ENCODE peak calls at places on chromosomes 3 and 15, in eight cellular contexts. R, O, E, W, U, J, Q and D are unnamed samples.

GRCh38 chr3:36317915-36318314 is 62.4 kb upstream of the STAC start:
- DNase-seq in R (no peak), O (no peak), E (no peak), W (no peak), U (no peak), J (no peak), Q (no peak), D (no peak)

GRCh38 chr3:157501863-157502262 is 1.4 kb downstream of the VEPH1 start:
- DNase-seq in R (peak; percentile 67), O (no peak), E (no peak), W (no peak), U (no peak), J (no peak), Q (no peak), D (no peak)

GRCh38 chr15:58214941-58215340 is 76.8 kb downstream of the AQP9 start:
- DNase-seq in R (no peak), O (no peak), E (no peak), W (no peak), U (no peak), J (no peak), Q (no peak), D (no peak)

GRCh38 chr3:194104041-194104751 is 31.8 kb upstream of the HES1 start:
- DNase-seq in R (no peak), O (no peak), E (no peak), W (no peak), U (no peak), J (peak; percentile 21), Q (no peak), D (no peak)

GRCh38 chr3:15882577-15882976 is 84.8 kb upstream of the ANKRD28 start:
- DNase-seq in R (no peak), O (no peak), E (no peak), W (no peak), U (no peak), J (no peak), Q (no peak), D (no peak)

GRCh38 chr15:92715753-92716152 is 60.2 kb upstream of the FAM174B start:
- DNase-seq in R (no peak), O (no peak), E (no peak), W (no peak), U (no peak), J (no peak), Q (no peak), D (no peak)

GRCh38 chr3:101719604-101720185 is 4.7 kb upstream of the CEP97 start:
- DNase-seq in R (no peak), O (no peak), E (no peak), W (no peak), U (no peak), J (no peak), Q (no peak), D (no peak)

GRCh38 chr3:1501396-1501795 is 408.6 kb downstream of the CNTN6 start:
- DNase-seq in R (no peak), O (no peak), E (no peak), W (no peak), U (no peak), J (no peak), Q (no peak), D (no peak)

GRCh38 chr3:197456271-197457091 is 99.3 kb downstream of the BDH1 start:
- DNase-seq in R (peak; percentile 53), O (no peak), E (peak; percentile 90), W (peak; percentile 55), U (peak; percentile 88), J (no peak), Q (peak; percentile 71), D (peak; percentile 57)

GRCh38 chr3:31268868-31269267 is 263.9 kb upstream of the STT3B start:
- DNase-seq in R (no peak), O (no peak), E (no peak), W (no peak), U (no peak), J (no peak), Q (no peak), D (no peak)

GRCh38 chr3:23739536-23739935 is 66.2 kb upstream of the UBE2E1 start:
- DNase-seq in R (no peak), O (no peak), E (no peak), W (no peak), U (no peak), J (peak; percentile 77), Q (no peak), D (no peak)

GRCh38 chr3:53250881-53251605 is 4.8 kb downstream of the TKT start:
- DNase-seq in R (no peak), O (no peak), E (no peak), W (no peak), U (no peak), J (no peak), Q (no peak), D (no peak)

GRCh38 chr15:52124270-52124878 is 11.8 kb upstream of the BCL2L10 start:
- DNase-seq in R (no peak), O (no peak), E (no peak), W (no peak), U (no peak), J (peak; percentile 41), Q (peak; percentile 62), D (no peak)

GRCh38 chr3:42590989-42591756 is 513 bp downstream of the SS18L2 start:
- DNase-seq in R (no peak), O (no peak), E (no peak), W (no peak), U (no peak), J (peak; percentile 34), Q (no peak), D (no peak)

GRCh38 chr3:106086636-106087035 is 217.8 kb upstream of the CBLB start:
- DNase-seq in R (no peak), O (no peak), E (no peak), W (no peak), U (no peak), J (peak; percentile 32), Q (peak; percentile 14), D (no peak)

GRCh38 chr3:53254190-53254809 is 1.5 kb downstream of the TKT start:
- DNase-seq in R (no peak), O (no peak), E (no peak), W (no peak), U (no peak), J (peak; percentile 47), Q (no peak), D (no peak)

GRCh38 chr15:58539548-58539947 is 107.8 kb downstream of the LIPC start:
- DNase-seq in R (no peak), O (no peak), E (no peak), W (no peak), U (no peak), J (no peak), Q (no peak), D (no peak)

GRCh38 chr15:51377038-51377761 is 35.7 kb downstream of the GLDN start:
- DNase-seq in R (no peak), O (no peak), E (no peak), W (no peak), U (no peak), J (no peak), Q (no peak), D (no peak)

GRCh38 chr3:77323616-77324015 is 283.7 kb downstream of the ROBO2 start:
- DNase-seq in R (no peak), O (no peak), E (no peak), W (no peak), U (no peak), J (no peak), Q (no peak), D (no peak)

GRCh38 chr15:83445653-83446052 is 1.5 kb upstream of the SH3GL3 start:
- DNase-seq in R (no peak), O (no peak), E (no peak), W (no peak), U (no peak), J (no peak), Q (no peak), D (no peak)

GRCh38 chr15:55361048-55361447 is 42.0 kb downstream of the PIGB start:
- DNase-seq in R (no peak), O (no peak), E (no peak), W (no peak), U (no peak), J (no peak), Q (no peak), D (no peak)

GRCh38 chr15:80251505-80252280 is at the start of gene CTXND1:
- DNase-seq in R (peak; percentile 21), O (no peak), E (no peak), W (no peak), U (no peak), J (no peak), Q (no peak), D (peak; percentile 25)

GRCh38 chr3:31544634-31545033 is 11.9 kb downstream of the STT3B start:
- DNase-seq in R (no peak), O (no peak), E (no peak), W (no peak), U (no peak), J (peak; percentile 56), Q (no peak), D (no peak)

GRCh38 chr3:36804295-36805055 is 40.1 kb upstream of the DCLK3 start:
- DNase-seq in R (no peak), O (no peak), E (no peak), W (no peak), U (no peak), J (no peak), Q (no peak), D (no peak)

GRCh38 chr3:109863701-109864100 is 526.4 kb upstream of the DPPA4 start:
- DNase-seq in R (no peak), O (no peak), E (no peak), W (no peak), U (no peak), J (no peak), Q (no peak), D (no peak)

GRCh38 chr15:90286678-90287077 is 21.2 kb downstream of the NGRN start:
- DNase-seq in R (no peak), O (no peak), E (peak; percentile 47), W (no peak), U (no peak), J (peak; percentile 71), Q (peak; percentile 53), D (no peak)

GRCh38 chr3:73623996-73624362 is 762 bp downstream of the PDZRN3 start:
- DNase-seq in R (no peak), O (no peak), E (no peak), W (no peak), U (no peak), J (no peak), Q (no peak), D (peak; percentile 36)

GRCh38 chr3:182959474-182960350 is 20.6 kb downstream of the DCUN1D1 start:
- DNase-seq in R (peak; percentile 46), O (no peak), E (no peak), W (no peak), U (no peak), J (peak; percentile 50), Q (no peak), D (no peak)

GRCh38 chr3:78351338-78351737 is 1311.4 kb downstream of the ROBO2 start:
- DNase-seq in R (no peak), O (no peak), E (no peak), W (no peak), U (no peak), J (no peak), Q (no peak), D (no peak)